ENCODE peak calls at places on chromosomes 6 and 20, in four cellular contexts. D is transverse colon, L is A549, F is lower leg skin. H is an unnamed sample.

GRCh38 chr6:4299476-4299875 is 164.1 kb upstream of the ECI2 start:
- DNase-seq in L (no peak), D (no peak), F (no peak), H (no peak)

GRCh38 chr20:58212636-58213035 is 15.8 kb downstream of the ANKRD60 start:
- DNase-seq in L (no peak), D (no peak), F (no peak), H (no peak)

GRCh38 chr6:34795836-34796425 is 4.0 kb downstream of the BLTP3A start:
- DNase-seq in D (no peak), L (peak), F (no peak), H (no peak)

GRCh38 chr20:12067686-12068085 is 150.0 kb downstream of the BTBD3 start:
- DNase-seq in L (no peak), F (no peak), D (no peak), H (no peak)

GRCh38 chr6:110181131-110182027 is 1.2 kb downstream of the CDC40 start:
- DNase-seq in D (no peak), F (no peak), L (no peak), H (no peak)

GRCh38 chr20:43751167-43752050 is 24.6 kb upstream of the GTSF1L start:
- DNase-seq in L (no peak), F (no peak), D (peak), H (no peak)

GRCh38 chr6:169035381-169036280 is 218.0 kb downstream of the THBS2 start:
- DNase-seq in L (no peak), D (no peak), F (peak), H (no peak)

GRCh38 chr6:15630202-15630601 is 32.6 kb downstream of the DTNBP1 start:
- DNase-seq in D (no peak), F (no peak), L (no peak), H (no peak)

GRCh38 chr6:100453701-100454521 is 10.8 kb downstream of the SIM1 start:
- DNase-seq in D (no peak), F (no peak), L (no peak), H (peak)

GRCh38 chr6:53824714-53825113 is 29.9 kb downstream of the LRRC1 start:
- DNase-seq in L (no peak), D (no peak), F (no peak), H (no peak)

GRCh38 chr20:1894471-1894950 is 696 bp upstream of the SIRPA start:
- DNase-seq in D (peak), L (no peak), F (no peak), H (peak)

GRCh38 chr6:151437401-151437800 is 14.5 kb downstream of the RMND1 start:
- DNase-seq in D (no peak), L (no peak), F (no peak), H (no peak)

GRCh38 chr20:63234693-63235398 is 859 bp upstream of the BIRC7 start:
- DNase-seq in D (peak), F (no peak), L (peak), H (peak)

GRCh38 chr20:61422636-61423425 is 170.8 kb downstream of the CDH4 start:
- DNase-seq in D (no peak), L (no peak), F (no peak), H (no peak)

GRCh38 chr6:63805808-63806572 is 170.4 kb downstream of the PHF3 start:
- DNase-seq in L (peak), D (no peak), F (no peak), H (no peak)

GRCh38 chr6:18276610-18277009 is 12.3 kb upstream of the DEK start:
- DNase-seq in D (no peak), F (no peak), L (no peak), H (no peak)

GRCh38 chr6:52725530-52726192 is 37.6 kb downstream of the GSTA2 start:
- DNase-seq in D (peak), F (no peak), L (peak), H (no peak)

GRCh38 chr20:4812641-4813075 is 90.9 kb downstream of the PRND start:
- DNase-seq in L (no peak), D (peak), F (no peak), H (peak)

GRCh38 chr6:73308712-73309533 is 45.2 kb downstream of the DPPA5 start:
- DNase-seq in L (peak), F (no peak), D (no peak), H (no peak)
- TF ChIP-seq CTCF in L (no peak), F (no peak), D (no peak), H (no peak)

DNA sequence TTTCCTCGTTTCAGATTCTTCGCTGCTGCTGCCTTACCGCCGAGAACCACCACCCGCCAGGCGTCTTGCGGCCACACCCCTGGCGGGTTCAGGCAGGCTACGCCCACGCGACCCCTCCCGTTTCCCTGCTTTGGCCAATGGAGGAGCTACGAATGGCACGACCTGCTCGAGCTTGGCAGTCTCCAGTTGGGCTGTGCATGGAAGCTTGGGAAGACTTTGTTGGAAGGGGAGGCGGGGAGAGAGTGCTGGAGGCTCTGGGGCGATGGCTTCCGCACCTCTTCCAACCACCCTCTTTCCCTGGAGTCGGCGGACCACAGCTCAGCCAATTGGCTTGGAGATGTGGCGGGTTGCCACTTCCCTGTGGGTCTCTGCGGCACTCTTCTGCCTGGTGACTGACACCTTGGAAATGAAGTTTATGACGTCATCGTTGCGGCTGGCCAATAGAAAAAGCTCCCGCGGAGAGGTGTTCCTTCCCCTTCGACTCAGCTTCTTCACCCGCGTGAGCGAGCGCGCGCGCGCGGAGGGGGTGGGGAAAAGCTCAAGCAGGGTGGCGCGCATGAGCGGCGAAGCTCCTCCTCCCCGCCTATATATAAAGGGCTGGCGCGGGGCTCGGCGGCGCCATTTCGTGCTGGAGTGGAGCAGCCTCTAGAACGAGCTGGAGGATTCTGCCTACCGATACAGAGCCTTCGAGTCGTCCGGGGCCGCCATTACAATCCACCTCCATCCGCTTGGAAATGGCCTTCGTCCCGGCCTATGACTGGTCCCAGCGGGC is 3.4 kb downstream of the BRD2 start:
- DNase-seq in D (peak), L (peak), F (peak), H (peak)
- TF ChIP-seq CTCF in D (peak), L (no peak), F (no peak), H (no peak)

DNA sequence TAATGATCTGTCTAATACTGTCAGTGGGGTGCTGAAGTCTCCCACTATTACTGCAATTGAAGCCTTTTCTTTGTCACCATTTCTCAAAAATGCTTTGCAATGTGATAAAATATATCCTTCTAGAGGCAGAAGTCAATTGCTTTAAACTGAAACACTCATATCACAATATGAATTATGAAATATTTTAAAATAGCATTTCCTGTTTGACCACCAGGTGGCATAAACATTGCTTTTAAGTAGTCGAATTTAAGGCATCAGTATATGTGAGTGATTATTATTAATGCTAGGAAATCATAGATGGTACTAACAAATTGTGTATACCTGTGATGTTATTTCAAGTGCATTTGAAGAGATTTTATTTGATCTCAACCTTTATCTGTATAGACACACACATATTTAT is 87.5 kb downstream of the MEI4 start:
- DNase-seq in L (peak), D (no peak), F (no peak), H (no peak)
- TF ChIP-seq CTCF in L (peak), D (peak), F (no peak), H (peak)

DNA sequence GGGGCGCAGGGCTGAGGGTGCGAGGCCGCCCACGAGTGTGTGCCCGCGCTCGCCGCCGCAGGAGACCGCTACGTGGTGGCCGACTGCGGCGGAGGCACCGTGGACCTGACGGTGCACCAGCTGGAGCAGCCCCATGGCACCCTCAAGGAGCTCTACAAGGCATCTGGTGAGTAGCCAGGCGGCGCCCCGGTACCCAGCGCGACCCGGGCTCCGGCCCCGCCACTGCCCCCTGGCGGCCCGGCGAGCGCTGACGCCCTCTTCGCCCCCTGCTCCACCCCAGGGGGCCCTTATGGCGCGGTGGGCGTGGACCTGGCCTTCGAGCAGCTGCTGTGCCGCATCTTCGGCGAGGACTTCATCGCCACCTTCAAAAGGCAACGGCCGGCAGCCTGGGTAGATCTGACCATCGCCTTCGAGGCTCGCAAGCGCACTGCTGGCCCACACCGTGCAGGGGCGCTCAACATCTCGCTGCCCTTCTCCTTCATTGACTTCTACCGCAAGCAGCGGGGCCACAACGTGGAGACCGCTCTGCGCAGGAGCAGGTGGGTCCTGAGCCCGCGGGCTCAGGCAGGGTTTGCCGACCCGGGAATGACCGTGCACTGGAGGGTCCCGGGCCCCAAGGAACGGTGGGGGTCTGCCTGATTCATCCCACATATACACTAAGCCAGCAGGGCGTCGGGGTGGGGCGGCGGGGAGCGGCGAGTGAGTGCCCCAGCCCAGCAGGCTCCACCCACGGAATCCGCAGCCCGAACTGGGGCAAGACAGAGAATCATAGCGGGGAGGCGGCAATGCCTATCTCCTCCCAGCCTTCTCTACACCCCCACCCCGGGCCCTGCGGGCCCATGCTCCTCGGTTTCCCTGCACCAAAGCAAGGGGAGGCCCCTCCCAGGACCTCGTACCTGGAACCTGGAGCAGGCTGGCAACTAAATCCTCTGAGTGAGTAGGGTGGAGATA is 17.5 kb downstream of the HSPA12B start:
- DNase-seq in L (peak), D (no peak), F (no peak), H (peak)
- TF ChIP-seq CTCF in L (peak), D (peak), F (no peak), H (peak)

GRCh38 chr6:11413112-11413687 is 124.3 kb upstream of the TMEM170B start:
- DNase-seq in D (no peak), L (no peak), F (no peak), H (no peak)
- TF ChIP-seq CTCF in D (no peak), L (peak), F (no peak), H (no peak)

DNA sequence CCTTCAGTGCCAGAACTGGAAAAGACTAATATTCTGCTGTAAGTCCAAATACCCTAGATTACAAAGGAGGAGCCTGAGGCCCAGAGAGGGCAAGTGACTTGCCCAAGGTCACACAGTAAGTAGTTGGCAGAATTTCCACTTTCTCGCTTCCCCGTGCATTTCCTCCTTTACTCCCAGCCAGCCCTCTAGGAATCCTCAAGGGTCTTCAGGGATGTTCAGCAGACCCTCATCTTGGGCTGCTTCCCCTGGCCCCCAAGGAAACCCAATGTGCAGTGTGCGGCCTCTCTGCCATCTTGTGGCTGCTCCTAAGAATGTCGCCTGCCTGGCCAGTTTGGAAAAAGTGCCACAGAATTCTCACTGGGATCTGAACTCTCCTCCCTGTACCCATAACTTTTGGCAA is 217.7 kb upstream of the LRFN2 start:
- DNase-seq in L (no peak), F (peak), D (no peak), H (no peak)
- TF ChIP-seq CTCF in L (no peak), F (no peak), D (no peak), H (no peak)

GRCh38 chr6:43999628-44000027 is 127.6 kb downstream of the MRPL14 start:
- DNase-seq in D (no peak), F (no peak), L (no peak), H (no peak)

GRCh38 chr6:44002591-44003344 is 124.5 kb downstream of the MRPL14 start:
- DNase-seq in D (peak), L (peak), F (no peak), H (peak)

GRCh38 chr6:44002071-44002590 is 125.1 kb downstream of the MRPL14 start:
- DNase-seq in L (peak), F (no peak), D (no peak), H (no peak)

GRCh38 chr6:44000164-44000842 is 126.9 kb downstream of the MRPL14 start:
- DNase-seq in D (peak), F (no peak), L (no peak), H (no peak)

GRCh38 chr6:44001318-44001868 is 125.9 kb downstream of the MRPL14 start:
- DNase-seq in F (no peak), D (no peak), L (peak), H (no peak)
- TF ChIP-seq CTCF in F (no peak), D (peak), L (peak), H (peak)

GRCh38 chr6:79234150-79235022 is at the start of gene HMGN3:
- DNase-seq in L (peak), D (peak), F (peak), H (peak)
- TF ChIP-seq CTCF in L (no peak), D (no peak), F (no peak), H (no peak)

GRCh38 chr6:21395121-21395520 is 198.4 kb upstream of the SOX4 start:
- DNase-seq in D (no peak), L (no peak), F (no peak), H (no peak)

GRCh38 chr6:21392177-21392576 is 201.4 kb upstream of the SOX4 start:
- DNase-seq in D (no peak), L (no peak), F (no peak), H (no peak)

GRCh38 chr6:21393426-21394165 is 200.0 kb upstream of the SOX4 start:
- DNase-seq in D (no peak), F (no peak), L (no peak), H (no peak)

GRCh38 chr6:21386744-21387143 is 206.8 kb upstream of the SOX4 start:
- DNase-seq in D (no peak), L (peak), F (no peak), H (no peak)

GRCh38 chr6:21390537-21391213 is 202.9 kb upstream of the SOX4 start:
- DNase-seq in D (no peak), L (no peak), F (no peak), H (no peak)
- TF ChIP-seq CTCF in D (no peak), L (no peak), F (no peak), H (no peak)

H was measured in glutamatergic neuron.